ENCODE peak calls at places on chromosomes 1 and 21, in seven cellular contexts. I is left lung, K is H9, X is heart left ventricle, B is endothelial cell of umbilical vein, E is Peyer's patch, U is tibial artery. F is an unnamed sample.
A peak's percentile ranks its signal among the peaks of the same experiment; 100 is the strongest.

GRCh38 chr1:219990782-219991510 is 55.4 kb downstream of the EPRS1 start:
- DNase-seq in I (no peak), K (no peak), X (no peak), B (peak; percentile 58), E (no peak), U (no peak), F (no peak)

GRCh38 chr1:62784509-62785365 is 805 bp downstream of the ATG4C start:
- DNase-seq in I (no peak), K (no peak), X (no peak), B (peak; percentile 11), E (no peak), U (no peak), F (no peak)

GRCh38 chr1:246579818-246580217 is 13.6 kb downstream of the CNST start:
- DNase-seq in I (no peak), K (no peak), X (no peak), B (no peak), E (no peak), U (no peak), F (no peak)

GRCh38 chr1:15027515-15027948 is 126.0 kb upstream of the TMEM51 start:
- DNase-seq in I (peak; percentile 86), K (peak; percentile 72), X (peak; percentile 70), B (peak; percentile 62), E (peak; percentile 83), U (peak; percentile 86), F (no peak)

GRCh38 chr1:172135076-172135672 is 285.3 kb upstream of the C1orf105 start:
- DNase-seq in I (no peak), K (no peak), X (no peak), B (no peak), E (peak; percentile 62), U (no peak), F (no peak)

GRCh38 chr1:179108644-179109043 is 26.8 kb downstream of the TOR3A start:
- DNase-seq in I (no peak), K (no peak), X (no peak), B (no peak), E (no peak), U (no peak), F (no peak)

GRCh38 chr1:182235952-182236650 is 155.5 kb downstream of the GLUL start:
- DNase-seq in I (peak; percentile 60), K (no peak), X (peak; percentile 22), B (no peak), E (peak; percentile 57), U (no peak), F (no peak)

GRCh38 chr1:211892577-211892976 is 62.0 kb upstream of the LPGAT1 start:
- DNase-seq in I (no peak), K (no peak), X (no peak), B (no peak), E (no peak), U (no peak), F (no peak)

GRCh38 chr1:14597343-14598006 is 1.0 kb upstream of the KAZN start:
- DNase-seq in I (no peak), K (peak; percentile 79), X (no peak), B (no peak), E (no peak), U (no peak), F (no peak)

GRCh38 chr1:26148887-26149286 is 10.0 kb upstream of the FAM110D start:
- DNase-seq in I (no peak), K (no peak), X (no peak), B (no peak), E (no peak), U (no peak), F (no peak)

GRCh38 chr1:20449736-20450311 is 36.2 kb downstream of the CAMK2N1 start:
- DNase-seq in I (no peak), K (no peak), X (no peak), B (no peak), E (no peak), U (no peak), F (no peak)

GRCh38 chr1:33586795-33587194 is 114.3 kb downstream of the ZSCAN20 start:
- DNase-seq in I (no peak), K (no peak), X (no peak), B (no peak), E (no peak), U (no peak), F (no peak)

GRCh38 chr1:229664133-229664689 is 38.2 kb downstream of the URB2 start:
- DNase-seq in I (peak; percentile 68), K (no peak), X (no peak), B (peak; percentile 85), E (peak; percentile 84), U (no peak), F (peak; percentile 68)

GRCh38 chr1:57623039-57623790 is 199.4 kb upstream of the DAB1 start:
- DNase-seq in I (no peak), K (peak; percentile 58), X (peak; percentile 41), B (peak; percentile 32), E (no peak), U (no peak), F (no peak)

GRCh38 chr1:199273837-199274379 is 635.1 kb downstream of the PTPRC start:
- DNase-seq in I (no peak), K (peak; percentile 33), X (no peak), B (peak; percentile 40), E (no peak), U (no peak), F (no peak)

GRCh38 chr1:20112279-20113000 is 6.9 kb downstream of the PLA2G2D start:
- DNase-seq in I (no peak), K (no peak), X (no peak), B (no peak), E (peak; percentile 50), U (no peak), F (no peak)

GRCh38 chr1:7590426-7590790 is 180.7 kb upstream of the VAMP3 start:
- DNase-seq in I (peak; percentile 34), K (no peak), X (no peak), B (no peak), E (no peak), U (peak; percentile 48), F (no peak)

GRCh38 chr1:180221461-180221860 is 8.6 kb upstream of the LHX4 start:
- DNase-seq in I (no peak), K (no peak), X (no peak), B (no peak), E (no peak), U (no peak), F (no peak)

GRCh38 chr1:185560760-185561159 is 173.4 kb upstream of the HMCN1 start:
- DNase-seq in I (no peak), K (no peak), X (peak; percentile 20), B (no peak), E (no peak), U (no peak), F (no peak)

GRCh38 chr1:18373151-18373550 is 107.6 kb upstream of the KLHDC7A start:
- DNase-seq in I (no peak), K (no peak), X (no peak), B (no peak), E (no peak), U (no peak), F (no peak)
- H3K9me3 ChIP-seq in I (no peaks in the 10 kb centered on the region), K (no peaks in the 10 kb centered on the region), X (no peaks in the 10 kb centered on the region), B (peaks cover 2% of the 10 kb centered on the region), E (no peaks in the 10 kb centered on the region), U (no peaks in the 10 kb centered on the region), F (no peaks in the 10 kb centered on the region)

DNA sequence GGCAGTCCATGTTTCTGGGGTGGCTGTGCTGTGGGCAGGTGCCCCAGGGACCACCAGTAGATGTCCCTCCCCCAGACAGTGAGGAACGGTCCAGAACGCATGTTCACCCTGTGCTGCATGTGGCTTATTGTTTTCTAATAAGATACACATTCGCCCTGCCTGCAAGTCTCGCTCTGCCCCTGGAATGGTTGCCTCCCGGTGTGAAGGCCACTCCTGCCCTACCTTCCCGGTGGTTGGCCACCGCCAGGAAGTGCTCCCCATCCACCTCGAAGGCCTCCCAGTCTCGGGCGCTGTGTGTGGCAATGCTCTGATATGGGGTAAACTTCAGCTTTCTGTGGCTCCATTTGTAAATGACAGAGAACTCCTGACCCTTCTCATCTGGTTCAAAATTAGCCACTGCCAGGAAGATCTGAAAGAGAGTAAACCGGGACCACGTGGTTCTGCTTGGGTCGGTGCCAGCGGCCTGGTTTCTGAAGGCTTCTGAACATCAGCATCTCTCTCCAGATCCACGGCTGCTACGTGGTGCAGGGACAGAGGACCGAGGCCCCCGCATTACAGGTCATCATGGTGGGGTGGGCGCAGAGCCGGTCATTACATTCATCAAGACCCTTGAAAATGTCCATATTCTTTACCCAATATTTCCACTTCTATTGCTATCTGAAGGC is 14.4 kb downstream of the KRTAP10-1 start:
- DNase-seq in I (peak; percentile 53), K (peak; percentile 27), X (peak; percentile 12), B (no peak), E (peak; percentile 39), U (peak; percentile 48), F (no peak)
- H3K9me3 ChIP-seq in I (no peaks in the 10 kb centered on the region), K (no peaks in the 10 kb centered on the region), X (no peaks in the 10 kb centered on the region), B (no peaks in the 10 kb centered on the region), E (no peaks in the 10 kb centered on the region), U (no peaks in the 10 kb centered on the region), F (no peaks in the 10 kb centered on the region)

GRCh38 chr21:27146268-27146667 is 179.4 kb upstream of the ADAMTS5 start:
- DNase-seq in I (no peak), K (no peak), X (no peak), B (no peak), E (no peak), U (no peak), F (no peak)

GRCh38 chr21:27143476-27143875 is 176.6 kb upstream of the ADAMTS5 start:
- DNase-seq in I (peak; percentile 69), K (no peak), X (no peak), B (no peak), E (no peak), U (no peak), F (no peak)

GRCh38 chr21:27149034-27149433 is 182.1 kb upstream of the ADAMTS5 start:
- DNase-seq in I (no peak), K (no peak), X (no peak), B (no peak), E (no peak), U (no peak), F (no peak)

DNA sequence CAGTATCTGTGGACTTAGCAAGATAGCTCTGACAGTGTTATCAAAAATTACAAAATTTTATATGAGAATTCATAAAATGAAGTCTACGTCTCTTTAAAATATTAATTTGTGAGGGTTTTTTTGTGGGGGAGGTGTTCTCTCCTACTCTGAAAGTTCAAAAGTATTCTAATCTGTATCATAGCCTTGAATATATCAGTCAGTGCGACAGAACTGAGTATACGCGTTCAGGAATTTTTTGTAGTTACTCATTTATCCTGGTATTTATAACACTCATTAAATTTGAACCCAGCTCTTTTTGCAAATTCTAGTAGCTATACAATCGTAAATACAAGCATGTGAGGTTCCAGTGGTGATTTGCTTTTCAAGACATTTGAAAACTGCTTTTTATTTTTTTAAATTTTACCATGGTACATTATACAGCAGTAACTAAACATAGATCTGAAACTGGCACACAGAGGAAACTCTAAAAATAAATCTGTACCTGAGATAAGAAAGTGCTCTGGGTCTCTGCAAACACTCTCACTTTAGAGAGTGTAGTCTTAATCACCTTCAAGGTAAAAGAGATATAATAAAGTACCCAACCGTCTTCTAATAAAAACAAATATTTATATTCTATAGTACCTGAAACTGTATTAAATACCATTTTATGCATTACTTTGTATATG is 178.4 kb upstream of the ADAMTS5 start:
- DNase-seq in I (no peak), K (no peak), X (no peak), B (no peak), E (no peak), U (no peak), F (no peak)
- H3K9me3 ChIP-seq in I (no peaks in the 10 kb centered on the region), K (no peaks in the 10 kb centered on the region), X (no peaks in the 10 kb centered on the region), B (no peaks in the 10 kb centered on the region), E (no peaks in the 10 kb centered on the region), U (no peaks in the 10 kb centered on the region), F (no peaks in the 10 kb centered on the region)

DNA sequence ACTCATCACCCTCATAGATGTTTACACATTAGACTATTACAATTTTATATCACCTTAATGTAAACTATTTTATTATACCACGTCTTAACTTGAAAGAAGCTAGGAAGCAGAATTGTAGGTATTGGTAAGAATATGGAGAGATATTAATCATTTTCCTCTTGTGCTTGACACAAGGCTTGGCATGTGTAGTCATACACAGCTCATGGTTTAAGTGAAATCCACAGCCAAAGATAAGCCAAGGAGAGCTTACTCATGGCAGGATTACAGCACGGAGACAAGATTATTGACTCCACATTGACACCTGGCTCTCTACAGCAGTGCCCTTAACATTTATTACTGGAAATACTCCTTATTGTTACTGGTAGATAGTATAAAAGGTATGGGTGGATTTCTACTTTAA is 68.4 kb upstream of the ADGRL4 start:
- DNase-seq in I (no peak), K (no peak), X (no peak), B (no peak), E (no peak), U (no peak), F (no peak)
- H3K9me3 ChIP-seq in I (no peaks in the 10 kb centered on the region), K (no peaks in the 10 kb centered on the region), X (no peaks in the 10 kb centered on the region), B (no peaks in the 10 kb centered on the region), E (no peaks in the 10 kb centered on the region), U (no peaks in the 10 kb centered on the region), F (no peaks in the 10 kb centered on the region)

F was measured in T-helper 17 cell.